ENCODE peak calls at places on chromosomes 5 and 9, in six cellular contexts. S, Z, A, J, T and Y are unnamed samples.

GRCh38 chr5:84028093-84028492 is 307.4 kb upstream of the HAPLN1 start:
- DNase-seq in S (no peak), Z (no peak), A (no peak), J (no peak), T (no peak), Y (no peak)

GRCh38 chr9:89872426-89872912 is 267.7 kb downstream of the GADD45G start:
- DNase-seq in S (peak), Z (no peak), A (no peak), J (no peak), T (no peak), Y (no peak)

GRCh38 chr9:92147030-92147853 is 32.0 kb upstream of the SPTLC1 start:
- DNase-seq in S (no peak), Z (no peak), A (no peak), J (peak), T (peak), Y (no peak)

GRCh38 chr9:70045452-70045851 is 1.8 kb downstream of the MAMDC2 start:
- DNase-seq in S (no peak), Z (no peak), A (no peak), J (no peak), T (no peak), Y (no peak)

GRCh38 chr9:113293285-113293874 is 9.8 kb downstream of the RNF183 start:
- DNase-seq in S (no peak), Z (no peak), A (no peak), J (no peak), T (no peak), Y (no peak)

GRCh38 chr9:131149678-131150033 is 24.3 kb downstream of the NUP214 start:
- DNase-seq in S (no peak), Z (no peak), A (no peak), J (no peak), T (no peak), Y (no peak)

GRCh38 chr9:121830441-121831140 is 179.2 kb downstream of the DAB2IP start:
- DNase-seq in S (peak), Z (no peak), A (no peak), J (no peak), T (no peak), Y (no peak)

GRCh38 chr5:96340357-96340756 is 92.7 kb downstream of the PCSK1 start:
- DNase-seq in S (no peak), Z (no peak), A (no peak), J (no peak), T (no peak), Y (no peak)

GRCh38 chr5:14405706-14406553 is 175.7 kb upstream of the OTULINL start:
- DNase-seq in S (no peak), Z (no peak), A (no peak), J (no peak), T (no peak), Y (no peak)

GRCh38 chr9:126421567-126422428 is 95.2 kb downstream of the MVB12B start:
- DNase-seq in S (no peak), Z (no peak), A (no peak), J (peak), T (no peak), Y (no peak)

GRCh38 chr9:114287001-114287762 is 35.7 kb upstream of the ORM1 start:
- DNase-seq in S (peak), Z (peak), A (peak), J (no peak), T (no peak), Y (no peak)

GRCh38 chr5:43075319-43076293 is 35.5 kb upstream of the ANXA2R start:
- DNase-seq in S (no peak), Z (no peak), A (no peak), J (no peak), T (peak), Y (no peak)

GRCh38 chr9:76486151-76486550 is 27.2 kb downstream of the GCNT1 start:
- DNase-seq in S (no peak), Z (no peak), A (no peak), J (no peak), T (no peak), Y (no peak)

GRCh38 chr5:115423541-115423940 is 121.0 kb downstream of the FEM1C start:
- DNase-seq in S (no peak), Z (no peak), A (peak), J (no peak), T (no peak), Y (no peak)

GRCh38 chr5:1314564-1314982 is 19.7 kb upstream of the TERT start:
- DNase-seq in S (peak), Z (no peak), A (peak), J (no peak), T (no peak), Y (peak)

GRCh38 chr9:136978073-136978864 is 965 bp downstream of the PTGDS start:
- DNase-seq in S (peak), Z (peak), A (peak), J (peak), T (no peak), Y (no peak)

GRCh38 chr9:136973618-136974617 is 3.4 kb upstream of the PTGDS start:
- DNase-seq in S (no peak), Z (no peak), A (no peak), J (no peak), T (no peak), Y (no peak)

GRCh38 chr9:136977223-136978072 is at the start of gene PTGDS:
- DNase-seq in S (no peak), Z (no peak), A (peak), J (peak), T (no peak), Y (no peak)

GRCh38 chr9:136974834-136975535 is 2.3 kb upstream of the PTGDS start:
- DNase-seq in S (no peak), Z (no peak), A (no peak), J (no peak), T (no peak), Y (no peak)

DNA sequence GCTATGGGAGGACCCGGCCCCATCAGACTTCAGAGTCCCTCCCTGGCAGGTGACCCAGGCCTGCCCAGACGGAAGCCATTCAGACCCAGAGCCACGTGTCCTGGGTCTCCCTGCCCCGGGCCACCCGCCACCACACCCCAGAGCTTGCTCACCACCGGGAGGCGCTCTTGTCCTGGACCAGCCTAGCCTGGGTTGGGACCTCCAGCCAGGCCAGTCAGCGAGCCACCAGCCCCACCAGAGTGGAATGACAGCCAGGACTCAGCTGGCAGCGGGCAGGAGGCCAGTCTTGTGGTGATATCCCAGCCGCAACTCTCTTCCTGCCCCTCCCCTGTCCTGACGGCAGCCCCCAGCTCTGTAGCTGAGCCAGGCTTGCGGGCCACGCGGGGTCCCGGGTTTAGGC is 1.7 kb upstream of the PTGDS start:
- DNase-seq in S (no peak), Z (no peak), A (no peak), J (peak), T (peak), Y (no peak)
- TF ChIP-seq CTCF in S (no peak), Z (no peak), A (no peak), J (peak), T (peak), Y (peak)

DNA sequence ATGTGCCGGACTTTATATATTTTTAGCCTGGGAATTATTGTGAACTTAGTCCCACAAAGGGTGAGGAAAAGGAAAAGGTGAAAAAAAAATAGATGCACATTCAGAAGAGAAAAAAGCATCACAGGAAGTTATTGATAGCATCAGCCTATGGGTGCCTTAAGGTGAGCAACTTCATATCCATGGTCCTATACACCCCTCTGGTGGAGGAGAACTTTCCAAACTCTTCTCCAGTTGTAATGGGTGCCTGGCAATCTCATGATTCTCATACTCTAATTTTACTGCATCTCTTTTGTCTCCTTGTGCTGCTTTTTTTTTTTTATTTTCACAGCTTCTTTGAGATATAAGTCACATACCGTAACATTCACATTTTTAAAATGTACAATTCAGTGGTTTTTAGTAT is 107.4 kb downstream of the JAKMIP2 start:
- DNase-seq in S (no peak), Z (no peak), A (no peak), J (no peak), T (no peak), Y (no peak)
- TF ChIP-seq CTCF in S (peak), Z (no peak), A (no peak), J (peak), T (no peak), Y (no peak)

DNA sequence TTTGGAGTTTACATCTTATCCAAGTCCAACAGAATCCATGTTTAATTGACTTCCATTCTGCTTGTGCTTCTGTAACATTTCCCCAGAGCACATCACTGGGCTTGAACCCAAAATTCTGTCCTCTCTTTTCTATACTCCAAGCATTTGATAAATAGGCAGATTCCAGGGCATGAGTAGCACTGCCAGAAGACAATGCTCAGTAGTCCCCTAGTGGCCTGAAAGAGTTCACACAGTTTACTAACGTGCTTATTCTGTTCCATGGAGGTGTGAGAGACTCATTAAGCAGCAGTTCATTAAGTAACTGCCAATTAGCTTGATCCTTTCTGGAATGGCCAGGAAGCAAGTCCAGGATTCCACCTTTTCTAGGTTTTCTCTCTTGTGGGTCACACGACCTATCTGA is 9.4 kb upstream of the GABRA6 start:
- DNase-seq in S (no peak), Z (no peak), A (no peak), J (peak), T (peak), Y (no peak)
- TF ChIP-seq CTCF in S (no peak), Z (peak), A (no peak), J (peak), T (peak), Y (no peak)

GRCh38 chr5:139481122-139481533 is 1.4 kb downstream of the STING1 start:
- DNase-seq in S (no peak), Z (no peak), A (peak), J (no peak), T (peak), Y (no peak)
- TF ChIP-seq CTCF in S (no peak), Z (no peak), A (no peak), J (no peak), T (no peak), Y (no peak)

GRCh38 chr5:7412369-7412768 is 16.4 kb downstream of the ADCY2 start:
- DNase-seq in S (no peak), Z (no peak), A (no peak), J (no peak), T (no peak), Y (no peak)

GRCh38 chr5:7419367-7419766 is 23.4 kb downstream of the ADCY2 start:
- DNase-seq in S (no peak), Z (no peak), A (no peak), J (no peak), T (no peak), Y (no peak)

GRCh38 chr5:7415123-7415522 is 19.2 kb downstream of the ADCY2 start:
- DNase-seq in S (no peak), Z (no peak), A (no peak), J (no peak), T (no peak), Y (no peak)

GRCh38 chr5:7418276-7418675 is 22.3 kb downstream of the ADCY2 start:
- DNase-seq in S (no peak), Z (no peak), A (no peak), J (no peak), T (no peak), Y (no peak)

DNA sequence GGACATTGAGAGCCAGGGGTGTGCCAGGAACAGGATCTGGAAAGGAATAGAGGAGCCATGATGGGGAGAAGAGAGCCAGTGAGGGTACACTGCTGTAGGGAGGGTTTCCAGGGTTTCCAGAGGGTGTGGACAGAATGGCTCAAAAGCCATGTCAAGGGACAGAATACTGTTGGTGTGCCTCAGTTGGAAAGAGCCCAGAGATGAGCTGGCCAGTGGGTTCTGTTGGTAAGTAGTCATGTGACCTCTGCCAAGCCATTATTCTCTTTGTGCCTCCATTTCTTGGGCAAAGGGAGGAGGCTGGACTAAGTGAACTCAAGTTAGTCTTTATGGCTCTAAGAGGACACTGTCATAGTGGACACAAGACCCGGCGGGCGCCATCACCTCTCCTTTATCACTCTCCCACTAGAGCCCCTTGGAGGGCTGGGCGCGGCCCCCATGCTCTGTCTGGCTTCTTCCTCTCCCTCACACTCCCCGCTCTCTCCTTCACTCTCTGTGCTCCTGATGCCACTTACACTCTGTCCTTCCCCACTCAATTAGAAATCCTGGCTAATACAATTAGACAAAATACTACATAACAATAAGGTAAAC is 20.1 kb downstream of the ADCY2 start:
- DNase-seq in S (no peak), Z (no peak), A (no peak), J (no peak), T (no peak), Y (no peak)
- TF ChIP-seq CTCF in S (no peak), Z (no peak), A (no peak), J (no peak), T (no peak), Y (no peak)

DNA sequence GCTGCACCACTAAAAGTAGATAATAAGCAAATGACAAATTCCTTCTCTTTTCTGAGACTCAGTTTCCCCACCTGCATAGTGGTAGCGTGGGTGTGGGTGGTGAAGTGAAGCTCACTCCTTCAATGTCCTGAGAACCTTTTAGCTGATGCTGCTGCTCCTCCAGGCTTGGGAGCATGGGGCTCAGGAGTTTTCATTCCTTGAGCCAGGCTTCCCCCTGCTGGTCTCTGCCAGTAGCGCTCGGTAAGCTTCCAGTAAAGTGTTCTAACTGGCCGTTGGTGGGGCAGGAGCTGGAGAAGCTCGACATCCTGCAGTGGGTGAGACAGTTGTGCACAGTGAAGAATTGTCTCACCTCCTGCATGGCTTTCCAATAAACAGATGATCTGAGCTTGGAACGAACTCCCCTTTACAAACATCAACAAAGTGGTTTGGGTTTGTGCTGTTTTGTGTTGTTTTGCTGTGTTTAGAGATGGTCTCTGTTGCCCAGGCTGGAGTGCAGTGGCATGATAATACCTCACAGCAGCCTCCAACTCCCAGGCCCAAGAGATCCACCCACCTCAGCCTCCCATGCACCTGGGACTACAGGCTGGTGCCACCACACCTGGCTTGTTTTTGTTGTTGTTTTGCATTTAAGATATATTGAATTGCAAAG is 34.6 kb downstream of the SPARC start:
- DNase-seq in S (peak), Z (peak), A (peak), J (peak), T (peak), Y (peak)
- TF ChIP-seq CTCF in S (peak), Z (peak), A (peak), J (peak), T (peak), Y (peak)

GRCh38 chr9:119609277-119609971 is 240.2 kb upstream of the BRINP1 start:
- DNase-seq in S (no peak), Z (no peak), A (no peak), J (no peak), T (no peak), Y (no peak)
- TF ChIP-seq CTCF in S (no peak), Z (no peak), A (no peak), J (no peak), T (no peak), Y (no peak)

GRCh38 chr9:94728719-94729118 is 2.2 kb downstream of the AOPEP start:
- DNase-seq in S (no peak), Z (no peak), A (no peak), J (no peak), T (no peak), Y (no peak)

GRCh38 chr9:94729199-94729598 is 2.7 kb downstream of the AOPEP start:
- DNase-seq in S (no peak), Z (no peak), A (no peak), J (peak), T (no peak), Y (no peak)

DNA sequence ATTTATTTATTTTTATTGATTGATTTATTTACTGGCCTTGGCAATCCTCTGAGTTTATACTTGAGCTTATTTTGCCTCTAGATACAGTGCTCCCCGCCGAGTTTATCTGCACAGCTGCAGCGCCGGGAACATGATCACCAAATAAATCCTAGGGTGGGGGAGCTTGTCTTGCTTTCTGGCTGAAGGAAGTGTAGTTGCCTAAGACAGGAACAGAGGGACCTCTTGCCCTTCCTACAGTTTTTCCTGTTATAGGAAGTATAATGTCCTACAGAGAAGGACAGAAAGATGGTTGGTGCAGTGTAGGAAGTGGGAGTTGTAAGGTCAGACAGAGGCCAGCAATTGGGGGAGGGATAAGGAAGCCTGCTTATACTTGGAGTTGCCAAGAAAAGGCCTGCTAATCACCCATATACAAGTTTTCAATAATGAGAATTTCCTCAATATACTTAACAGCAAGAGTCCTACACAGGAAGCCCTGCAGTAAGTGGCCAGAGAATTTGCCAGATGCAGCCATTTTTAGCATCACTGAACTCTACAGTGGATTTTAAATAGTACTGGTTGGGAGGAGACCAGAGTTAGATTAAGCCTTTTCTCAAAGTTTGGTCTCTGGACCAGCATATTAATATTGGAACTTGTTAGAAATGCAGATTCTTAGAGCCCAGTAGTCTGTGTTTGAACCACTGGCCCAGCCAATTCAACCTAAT is 7.7 kb downstream of the AOPEP start:
- DNase-seq in S (no peak), Z (no peak), A (no peak), J (no peak), T (peak), Y (no peak)
- TF ChIP-seq CTCF in S (no peak), Z (no peak), A (no peak), J (no peak), T (no peak), Y (no peak)

GRCh38 chr5:32115985-32116384 is 58.1 kb downstream of the GOLPH3 start:
- DNase-seq in S (no peak), Z (no peak), A (no peak), J (peak), T (peak), Y (no peak)
- TF ChIP-seq CTCF in S (no peak), Z (no peak), A (no peak), J (no peak), T (no peak), Y (no peak)